ENCODE peak calls at places on chromosomes 2 and 18, in four cellular contexts. G, E, C and U are unnamed samples.

GRCh38 chr18:63363951-63364350 is 3.1 kb downstream of the KDSR start:
- DNase-seq in G (no peak), E (no peak), C (no peak), U (no peak)

GRCh38 chr2:37641582-37642111 is 29.8 kb downstream of the CDC42EP3 start:
- DNase-seq in G (no peak), E (no peak), C (no peak), U (no peak)

GRCh38 chr2:53403836-53404413 is 363.7 kb upstream of the CHAC2 start:
- DNase-seq in G (no peak), E (no peak), C (no peak), U (peak)

GRCh38 chr2:218852911-218853667 is 6.5 kb upstream of the WNT6 start:
- DNase-seq in G (peak), E (peak), C (peak), U (peak)

GRCh38 chr2:44016282-44016681 is 20.5 kb upstream of the LRPPRC start:
- DNase-seq in G (peak), E (peak), C (peak), U (no peak)

GRCh38 chr2:120863661-120864320 is 128.1 kb downstream of the GLI2 start:
- DNase-seq in G (no peak), E (no peak), C (peak), U (peak)

GRCh38 chr2:4533806-4534205 is 830.4 kb downstream of the DCDC2C start:
- DNase-seq in G (no peak), E (no peak), C (no peak), U (no peak)

GRCh38 chr2:69933839-69934613 is 19.1 kb downstream of the MXD1 start:
- DNase-seq in G (peak), E (no peak), C (peak), U (peak)

GRCh38 chr2:85237849-85238570 is 89.8 kb downstream of the TGOLN2 start:
- DNase-seq in G (no peak), E (peak), C (no peak), U (no peak)
- TF ChIP-seq HMGXB4 in G (no peak), E (no peak), C (no peak), U (no peak)

GRCh38 chr2:1856922-1857321 is 112.6 kb upstream of the PXDN start:
- DNase-seq in G (no peak), E (no peak), C (peak), U (no peak)
- TF ChIP-seq ESRRA in G (no peak), E (no peak), C (no peak), U (no peak)

GRCh38 chr2:158477202-158477601 is 20.4 kb downstream of the PKP4 start:
- DNase-seq in G (no peak), E (no peak), C (no peak), U (no peak)

GRCh38 chr2:158473719-158474392 is 17.1 kb downstream of the PKP4 start:
- DNase-seq in G (no peak), E (no peak), C (no peak), U (no peak)

GRCh38 chr2:158481116-158481515 is 24.4 kb downstream of the PKP4 start:
- DNase-seq in G (no peak), E (no peak), C (no peak), U (no peak)

GRCh38 chr2:158482594-158482993 is 25.8 kb downstream of the PKP4 start:
- DNase-seq in G (no peak), E (no peak), C (no peak), U (no peak)

DNA sequence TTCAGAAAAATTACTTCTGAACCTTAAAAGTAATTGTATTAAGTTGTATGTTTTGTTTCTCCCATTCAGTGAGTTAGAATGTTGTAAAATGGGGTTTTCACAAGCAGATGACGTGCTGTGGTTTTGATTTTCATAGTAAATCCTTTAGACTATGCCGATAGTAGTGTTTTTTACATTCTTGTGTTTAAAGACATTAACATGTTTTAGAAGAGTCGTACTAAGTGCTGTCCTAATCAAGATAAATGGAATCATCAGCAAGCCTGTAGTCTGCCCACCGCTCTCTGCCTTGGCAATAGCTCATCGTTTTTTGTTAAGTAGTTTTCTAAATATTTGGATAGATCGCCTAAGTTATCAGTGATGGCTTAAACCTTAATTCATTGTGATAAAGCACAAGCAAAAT is 21.5 kb downstream of the PKP4 start:
- DNase-seq in G (no peak), E (no peak), C (no peak), U (no peak)
- TF ChIP-seq HMGXB4 in G (no peak), E (no peak), C (no peak), U (no peak)

GRCh38 chr2:101986386-101986785 is 5.4 kb upstream of the IL1R2 start:
- DNase-seq in G (peak), E (no peak), C (no peak), U (no peak)
- TF ChIP-seq ESRRA in G (peak), E (no peak), C (no peak), U (no peak)

DNA sequence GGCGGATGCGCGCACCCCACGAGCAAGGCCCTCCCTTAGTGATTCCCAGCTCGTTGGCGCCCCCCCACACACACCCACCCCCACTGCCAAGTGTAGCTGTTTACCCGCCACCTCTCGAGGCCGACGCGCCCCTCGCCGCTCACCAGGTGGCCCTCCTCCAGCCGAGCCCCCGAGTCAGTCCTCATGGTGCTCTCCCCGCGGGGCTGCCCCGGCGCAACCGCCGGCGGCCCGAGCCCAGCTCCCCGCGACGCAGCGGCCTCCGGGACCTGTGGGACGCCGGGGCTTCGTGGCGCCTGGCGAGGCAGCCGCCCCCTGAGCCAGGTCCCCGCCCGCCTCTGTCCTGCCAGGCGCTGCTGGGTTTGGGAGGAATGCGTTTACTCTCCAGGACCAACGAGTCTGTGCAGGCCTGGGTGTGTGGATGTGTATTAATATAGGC is at the start of gene TMEM237:
- DNase-seq in G (peak), E (peak), C (peak), U (peak)
- TF ChIP-seq HMGXB4 in G (no peak), E (no peak), C (no peak), U (no peak)

GRCh38 chr2:9528036-9528787 is 27.4 kb downstream of the ADAM17 start:
- DNase-seq in G (no peak), E (no peak), C (no peak), U (no peak)
- TF ChIP-seq ESRRA in G (no peak), E (no peak), C (no peak), U (no peak)

GRCh38 chr2:25674003-25674362 is 606 bp upstream of the DTNB start:
- DNase-seq in G (no peak), E (no peak), C (no peak), U (no peak)

GRCh38 chr2:25672500-25673169 is 742 bp downstream of the DTNB start:
- DNase-seq in G (peak), E (peak), C (no peak), U (peak)

GRCh38 chr2:25671622-25672021 is 1.8 kb downstream of the DTNB start:
- DNase-seq in G (no peak), E (no peak), C (no peak), U (no peak)

GRCh38 chr2:25669520-25669919 is 3.9 kb downstream of the DTNB start:
- DNase-seq in G (no peak), E (peak), C (no peak), U (no peak)

GRCh38 chr2:25673170-25674002 is at the start of gene DTNB:
- DNase-seq in G (peak), E (peak), C (peak), U (peak)
- TF ChIP-seq HMGXB4 in G (no peak), E (no peak), C (no peak), U (no peak)

GRCh38 chr2:177393824-177394614 is 1.4 kb downstream of the AGPS start:
- DNase-seq in G (peak), E (no peak), C (no peak), U (no peak)
- TF ChIP-seq ESRRA in G (no peak), E (no peak), C (no peak), U (no peak)